ENCODE peak calls at places on chromosomes 2 and 18, in four cellular contexts. I is activated CD8-positive, alpha-beta T cell treated with anti-CD3 and anti-CD28 coated beads for 36 hours; P is IMR-90; O is CD4-positive, alpha-beta T cell. V is an unnamed sample.

GRCh38 chr18:56085561-56085960 is 497.6 kb upstream of the TCF4 start:
- DNase-seq in O (no peak), I (no peak), P (peak; percentile 86), V (no peak)

GRCh38 chr2:58146707-58147106 is 94.4 kb downstream of the FANCL start:
- DNase-seq in I (peak; percentile 34), P (peak; percentile 46), O (no peak), V (no peak)

GRCh38 chr2:240796543-240797499 is 23.2 kb downstream of the KIF1A start:
- DNase-seq in P (no peak), O (no peak), I (no peak), V (no peak)

GRCh38 chr2:191728710-191729597 is 51.0 kb downstream of the NABP1 start:
- DNase-seq in O (no peak), P (peak; percentile 49), I (no peak), V (no peak)

GRCh38 chr2:150621800-150622199 is 134.3 kb upstream of the RND3 start:
- DNase-seq in P (peak; percentile 92), O (no peak), I (no peak), V (no peak)

GRCh38 chr2:210158236-210158635 is 13.0 kb downstream of the KANSL1L start:
- DNase-seq in P (no peak), I (no peak), O (no peak), V (no peak)

GRCh38 chr18:49521251-49521650 is 34.2 kb upstream of the C18orf32 start:
- DNase-seq in P (no peak), I (no peak), O (no peak), V (no peak)

GRCh38 chr2:143513081-143513480 is 383.9 kb downstream of the ARHGAP15 start:
- DNase-seq in P (peak; percentile 75), I (peak; percentile 35), O (no peak), V (peak; percentile 16)

GRCh38 chr2:178829299-178829698 is 22.1 kb upstream of the TTN start:
- DNase-seq in I (no peak), P (peak; percentile 9), O (no peak), V (no peak)

GRCh38 chr18:80129672-80130367 is 20.8 kb downstream of the ADNP2 start:
- DNase-seq in O (no peak), P (no peak), I (no peak), V (no peak)

GRCh38 chr2:26989156-26989555 is 18.7 kb downstream of the MAPRE3 start:
- DNase-seq in P (peak; percentile 61), O (no peak), I (no peak), V (no peak)

GRCh38 chr18:79933765-79934164 is 17.7 kb downstream of the SLC66A2 start:
- DNase-seq in O (no peak), I (no peak), P (no peak), V (no peak)

GRCh38 chr2:8853406-8853805 is 16.0 kb upstream of the KIDINS220 start:
- DNase-seq in P (no peak), O (no peak), I (no peak), V (no peak)

GRCh38 chr2:39666489-39667141 is 898 bp downstream of the TMEM178A start:
- DNase-seq in O (no peak), P (no peak), I (no peak), V (peak; percentile 27)

GRCh38 chr2:162090109-162090508 is 16.1 kb upstream of the DPP4 start:
- DNase-seq in P (peak; percentile 71), I (no peak), O (no peak), V (no peak)

GRCh38 chr18:47561316-47561715 is 309.9 kb upstream of the SKOR2 start:
- DNase-seq in I (no peak), P (no peak), O (no peak), V (no peak)

GRCh38 chr2:118923371-118923770 is 18.6 kb upstream of the MARCO start:
- DNase-seq in P (no peak), I (no peak), O (no peak), V (no peak)

GRCh38 chr2:102226612-102227351 is 40.0 kb downstream of the IL1RL2 start:
- DNase-seq in P (peak; percentile 30), I (no peak), O (no peak), V (no peak)

GRCh38 chr2:205800804-205801203 is 118.5 kb downstream of the NRP2 start:
- DNase-seq in P (peak; percentile 99), I (no peak), O (no peak), V (no peak)

GRCh38 chr2:72211359-72211758 is 63.7 kb upstream of the CYP26B1 start:
- DNase-seq in P (no peak), O (no peak), I (no peak), V (no peak)

GRCh38 chr18:33871363-33872025 is 293.5 kb downstream of the ASXL3 start:
- DNase-seq in O (no peak), I (no peak), P (no peak), V (no peak)

GRCh38 chr2:130346741-130347066 is 4.0 kb downstream of the IMP4 start:
- DNase-seq in P (no peak), O (no peak), I (no peak), V (no peak)

GRCh38 chr2:212997526-212998020 is 153.8 kb downstream of the IKZF2 start:
- DNase-seq in P (no peak), I (no peak), O (no peak), V (no peak)

GRCh38 chr18:22391571-22392359 is 25.9 kb downstream of the CTAGE1 start:
- DNase-seq in P (peak; percentile 96), I (peak; percentile 77), O (no peak), V (no peak)

GRCh38 chr2:178331474-178332431 is 119.2 kb downstream of the PRKRA start:
- DNase-seq in P (no peak), I (no peak), O (no peak), V (no peak)

GRCh38 chr18:59565957-59566356 is 131.3 kb downstream of the CCBE1 start:
- DNase-seq in I (no peak), O (no peak), P (peak; percentile 22), V (no peak)

GRCh38 chr2:109712126-109712455 is 82.0 kb upstream of the RGPD5 start:
- DNase-seq in O (no peak), I (no peak), P (no peak), V (no peak)

GRCh38 chr2:47907097-47907781 is 941 bp upstream of the FBXO11 start:
- DNase-seq in O (peak; percentile 22), I (peak; percentile 70), P (no peak), V (no peak)

GRCh38 chr18:49861659-49862058 is 48.3 kb upstream of the ACAA2 start:
- DNase-seq in I (no peak), P (no peak), O (no peak), V (peak; percentile 37)

GRCh38 chr2:2704380-2705093 is 373.5 kb upstream of the MYT1L start:
- DNase-seq in P (no peak), O (no peak), I (no peak), V (no peak)

GRCh38 chr2:240503848-240504247 is 53.9 kb downstream of the ANKMY1 start:
- DNase-seq in I (no peak), P (no peak), O (no peak), V (peak; percentile 10)

GRCh38 chr2:221463235-221463896 is 108.7 kb downstream of the EPHA4 start:
- DNase-seq in I (no peak), P (no peak), O (no peak), V (no peak)

GRCh38 chr2:239324456-239324855 is 76.4 kb downstream of the HDAC4 start:
- DNase-seq in O (no peak), I (no peak), P (no peak), V (no peak)

GRCh38 chr2:10166489-10167295 is 44.2 kb downstream of the RRM2 start:
- DNase-seq in I (no peak), O (no peak), P (no peak), V (no peak)

GRCh38 chr2:231568785-231569435 is 23.8 kb upstream of the TEX44 start:
- DNase-seq in O (no peak), I (peak; percentile 37), P (no peak), V (peak; percentile 44)

GRCh38 chr18:77111449-77112160 is 21.0 kb downstream of the MBP start:
- DNase-seq in O (no peak), P (no peak), I (no peak), V (no peak)

GRCh38 chr2:224442092-224442999 is 40.4 kb upstream of the FAM124B start:
- DNase-seq in I (peak; percentile 26), P (no peak), O (no peak), V (peak; percentile 56)

GRCh38 chr2:70552501-70553333 is 909 bp downstream of the TGFA start:
- DNase-seq in P (no peak), I (peak; percentile 28), O (peak; percentile 6), V (no peak)

GRCh38 chr18:3919396-3920061 is 469.6 kb downstream of the TGIF1 start:
- DNase-seq in O (no peak), I (no peak), P (no peak), V (no peak)
- TF ChIP-seq CTCF in O (no peak), I (no peak), P (no peak), V (no peak)

DNA sequence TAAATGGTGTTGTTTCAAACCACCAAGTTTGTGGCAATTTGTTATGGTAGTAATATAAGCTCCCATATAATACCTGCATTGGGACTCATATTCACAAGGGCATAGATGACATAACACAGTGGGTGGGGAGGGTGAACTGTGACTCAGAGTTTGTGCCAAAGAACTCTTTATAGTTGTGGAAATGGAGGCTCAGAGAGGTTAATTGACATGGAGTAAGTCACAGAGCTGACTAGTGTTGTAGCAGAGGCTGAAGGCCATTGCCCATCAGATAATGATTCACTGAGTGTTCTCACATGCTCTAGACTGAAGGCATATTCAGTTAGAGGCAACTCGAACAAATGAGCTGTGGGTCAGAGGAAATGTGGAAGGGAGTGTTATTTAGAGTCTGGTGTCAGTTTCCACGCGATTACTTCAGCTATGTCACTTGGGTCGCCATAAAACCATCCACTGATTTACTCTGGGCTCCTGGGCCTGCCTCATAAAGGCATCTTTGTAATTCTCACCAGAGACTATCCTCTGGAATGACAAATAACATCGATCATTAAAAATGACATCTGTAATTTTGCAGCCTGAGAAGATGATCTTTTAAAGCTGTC is 264.7 kb downstream of the CCDC85A start:
- DNase-seq in P (no peak), O (no peak), I (no peak), V (no peak)
- TF ChIP-seq CTCF in P (no peak), O (no peak), I (no peak), V (no peak)

GRCh38 chr2:170277943-170278342 is 100.0 kb downstream of the MYO3B start:
- DNase-seq in I (no peak), O (no peak), P (no peak), V (no peak)

GRCh38 chr2:170271340-170271739 is 93.4 kb downstream of the MYO3B start:
- DNase-seq in I (no peak), P (no peak), O (no peak), V (no peak)

GRCh38 chr2:170282851-170283250 is 104.9 kb downstream of the MYO3B start:
- DNase-seq in P (no peak), O (no peak), I (no peak), V (no peak)

GRCh38 chr2:170276056-170276455 is 98.1 kb downstream of the MYO3B start:
- DNase-seq in P (no peak), I (no peak), O (no peak), V (no peak)

GRCh38 chr2:170276926-170277571 is 99.1 kb downstream of the MYO3B start:
- DNase-seq in P (no peak), I (no peak), O (no peak), V (no peak)
- TF ChIP-seq CTCF in P (no peak), I (no peak), O (no peak), V (no peak)

GRCh38 chr2:31033032-31033431 is 105.2 kb downstream of the GALNT14 start:
- DNase-seq in P (no peak), I (no peak), O (no peak), V (no peak)
- TF ChIP-seq CTCF in P (no peak), I (no peak), O (no peak), V (no peak)

GRCh38 chr2:120205901-120206581 is 17.2 kb downstream of the TMEM185B start:
- DNase-seq in O (peak; percentile 26), P (no peak), I (peak; percentile 74), V (peak; percentile 72)
- TF ChIP-seq CTCF in O (peak; percentile 19), P (peak; percentile 42), I (peak; percentile 74), V (peak; percentile 69)